ENCODE peak calls at places on chromosomes 11 and 22, in seven cellular contexts. One of them, this sample, is unnamed. For H3K27me3, the result is how much of the 10 kb centered on the place peaks cover.

GRCh38 chr22:21632237-21632895 is at the start of gene CCDC116:
- DNase-seq in right atrium auricular region: no peak
- DNase-seq in right cardiac atrium: peak
- DNase-seq in cardiac muscle cell: no peak
- DNase-seq in fibroblast of lung: no peak
- DNase-seq in osteoblast: peak
- DNase-seq in naive thymus-derived CD4-positive, alpha-beta T cell: peak
- DNase-seq in this sample: no peak

GRCh38 chr11:99406345-99406744 is 385.6 kb downstream of the CNTN5 start:
- DNase-seq in right atrium auricular region: no peak
- DNase-seq in right cardiac atrium: no peak
- DNase-seq in cardiac muscle cell: no peak
- DNase-seq in fibroblast of lung: no peak
- DNase-seq in osteoblast: no peak
- DNase-seq in naive thymus-derived CD4-positive, alpha-beta T cell: no peak
- DNase-seq in this sample: no peak

GRCh38 chr11:93904711-93905110 is 54.3 kb upstream of the VSTM5 start:
- DNase-seq in right atrium auricular region: no peak
- DNase-seq in right cardiac atrium: no peak
- DNase-seq in cardiac muscle cell: no peak
- DNase-seq in fibroblast of lung: no peak
- DNase-seq in osteoblast: no peak
- DNase-seq in naive thymus-derived CD4-positive, alpha-beta T cell: no peak
- DNase-seq in this sample: peak

GRCh38 chr22:37182101-37182948 is 5.7 kb downstream of the C1QTNF6 start:
- DNase-seq in right atrium auricular region: no peak
- DNase-seq in right cardiac atrium: peak
- DNase-seq in cardiac muscle cell: no peak
- DNase-seq in fibroblast of lung: no peak
- DNase-seq in osteoblast: peak
- DNase-seq in naive thymus-derived CD4-positive, alpha-beta T cell: no peak
- DNase-seq in this sample: no peak

GRCh38 chr11:87037450-87038234 is at the start of gene TMEM135:
- DNase-seq in right atrium auricular region: peak
- DNase-seq in right cardiac atrium: peak
- DNase-seq in cardiac muscle cell: peak
- DNase-seq in fibroblast of lung: peak
- DNase-seq in osteoblast: peak
- DNase-seq in naive thymus-derived CD4-positive, alpha-beta T cell: peak
- DNase-seq in this sample: peak

GRCh38 chr11:117851852-117852251 is 24.6 kb downstream of the FXYD6 start:
- DNase-seq in right atrium auricular region: peak
- DNase-seq in right cardiac atrium: no peak
- DNase-seq in cardiac muscle cell: peak
- DNase-seq in fibroblast of lung: no peak
- DNase-seq in osteoblast: peak
- DNase-seq in naive thymus-derived CD4-positive, alpha-beta T cell: no peak
- DNase-seq in this sample: no peak

GRCh38 chr22:19936513-19936912 is 5.1 kb upstream of the COMT start:
- DNase-seq in right atrium auricular region: no peak
- DNase-seq in right cardiac atrium: no peak
- DNase-seq in cardiac muscle cell: no peak
- DNase-seq in fibroblast of lung: no peak
- DNase-seq in osteoblast: no peak
- DNase-seq in naive thymus-derived CD4-positive, alpha-beta T cell: no peak
- DNase-seq in this sample: no peak

GRCh38 chr11:34004226-34004625 is 47.3 kb upstream of the CAPRIN1 start:
- DNase-seq in right atrium auricular region: no peak
- DNase-seq in right cardiac atrium: no peak
- DNase-seq in cardiac muscle cell: no peak
- DNase-seq in fibroblast of lung: no peak
- DNase-seq in osteoblast: no peak
- DNase-seq in naive thymus-derived CD4-positive, alpha-beta T cell: no peak
- DNase-seq in this sample: no peak

GRCh38 chr22:25012743-25013142 is 60.2 kb downstream of the KIAA1671 start:
- DNase-seq in right atrium auricular region: no peak
- DNase-seq in right cardiac atrium: no peak
- DNase-seq in cardiac muscle cell: no peak
- DNase-seq in fibroblast of lung: no peak
- DNase-seq in osteoblast: peak
- DNase-seq in naive thymus-derived CD4-positive, alpha-beta T cell: no peak
- DNase-seq in this sample: no peak

GRCh38 chr11:13668957-13669521 is 571 bp downstream of the FAR1 start:
- DNase-seq in right atrium auricular region: peak
- DNase-seq in right cardiac atrium: peak
- DNase-seq in cardiac muscle cell: peak
- DNase-seq in fibroblast of lung: peak
- DNase-seq in osteoblast: peak
- DNase-seq in naive thymus-derived CD4-positive, alpha-beta T cell: peak
- DNase-seq in this sample: peak

GRCh38 chr11:2691991-2692841 is 7.6 kb downstream of the KCNQ1OT1 start:
- DNase-seq in right atrium auricular region: no peak
- DNase-seq in right cardiac atrium: no peak
- DNase-seq in cardiac muscle cell: no peak
- DNase-seq in fibroblast of lung: no peak
- DNase-seq in osteoblast: peak
- DNase-seq in naive thymus-derived CD4-positive, alpha-beta T cell: no peak
- DNase-seq in this sample: peak

GRCh38 chr11:17604201-17604912 is 57.3 kb downstream of the OTOG start:
- DNase-seq in right atrium auricular region: peak
- DNase-seq in right cardiac atrium: no peak
- DNase-seq in cardiac muscle cell: no peak
- DNase-seq in fibroblast of lung: no peak
- DNase-seq in osteoblast: peak
- DNase-seq in naive thymus-derived CD4-positive, alpha-beta T cell: no peak
- DNase-seq in this sample: no peak

GRCh38 chr11:68839953-68840641 is 1.6 kb downstream of the CPT1A start:
- DNase-seq in right atrium auricular region: no peak
- DNase-seq in right cardiac atrium: no peak
- DNase-seq in cardiac muscle cell: peak
- DNase-seq in fibroblast of lung: no peak
- DNase-seq in osteoblast: no peak
- DNase-seq in naive thymus-derived CD4-positive, alpha-beta T cell: no peak
- DNase-seq in this sample: no peak

GRCh38 chr11:2301631-2302272 is at the start of the genes C11orf21 and TSPAN32:
- DNase-seq in right atrium auricular region: peak
- DNase-seq in right cardiac atrium: peak
- DNase-seq in cardiac muscle cell: peak
- DNase-seq in fibroblast of lung: peak
- DNase-seq in osteoblast: peak
- DNase-seq in naive thymus-derived CD4-positive, alpha-beta T cell: peak
- DNase-seq in this sample: peak

GRCh38 chr11:16239130-16240105 is 116.9 kb downstream of the SOX6 start:
- DNase-seq in right atrium auricular region: no peak
- DNase-seq in right cardiac atrium: no peak
- DNase-seq in cardiac muscle cell: no peak
- DNase-seq in fibroblast of lung: peak
- DNase-seq in osteoblast: no peak
- DNase-seq in naive thymus-derived CD4-positive, alpha-beta T cell: no peak
- DNase-seq in this sample: no peak

GRCh38 chr11:78033040-78033439 is 10.0 kb upstream of the KCTD14 start:
- DNase-seq in right atrium auricular region: no peak
- DNase-seq in right cardiac atrium: no peak
- DNase-seq in cardiac muscle cell: no peak
- DNase-seq in fibroblast of lung: no peak
- DNase-seq in osteoblast: no peak
- DNase-seq in naive thymus-derived CD4-positive, alpha-beta T cell: no peak
- DNase-seq in this sample: no peak

DNA sequence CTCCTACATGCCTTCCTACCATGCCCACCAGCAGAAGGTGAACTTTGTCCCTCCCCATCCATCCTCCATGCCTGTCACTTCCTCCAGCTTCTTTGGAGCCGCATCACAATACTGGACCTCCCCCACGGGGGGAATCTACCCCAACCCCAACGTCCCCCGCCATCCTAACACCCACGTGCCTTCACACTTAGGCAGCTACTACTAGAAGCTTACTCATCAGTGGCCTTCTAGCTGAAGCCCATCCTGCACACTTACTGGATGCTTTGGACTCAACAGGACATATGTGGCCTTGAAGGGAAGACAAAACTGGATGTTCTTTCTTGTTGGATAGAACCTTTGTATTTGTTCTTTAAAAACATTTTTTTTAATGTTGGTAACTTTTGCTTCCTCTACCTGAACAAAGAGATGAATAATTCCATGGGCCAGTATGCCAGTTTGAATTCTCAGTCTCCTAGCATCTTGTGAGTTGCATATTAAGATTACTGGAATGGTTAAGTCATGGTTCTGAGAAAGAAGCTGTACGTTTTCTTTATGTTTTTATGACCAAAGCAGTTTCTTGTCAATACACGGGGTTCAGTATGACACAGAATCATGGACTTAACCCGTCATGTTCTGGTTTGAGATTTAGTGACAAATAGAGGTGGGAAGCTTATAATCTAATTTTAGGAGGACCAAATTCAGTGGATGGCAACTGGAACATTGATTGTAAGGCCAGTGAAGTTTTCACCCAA is 56.1 kb downstream of the KCNJ1 start:
- DNase-seq in right atrium auricular region: no peak
- DNase-seq in right cardiac atrium: no peak
- DNase-seq in cardiac muscle cell: no peak
- DNase-seq in fibroblast of lung: no peak
- DNase-seq in osteoblast: no peak
- DNase-seq in naive thymus-derived CD4-positive, alpha-beta T cell: no peak
- DNase-seq in this sample: no peak
- H3K4me3 ChIP-seq in right atrium auricular region: no peak
- H3K4me3 ChIP-seq in right cardiac atrium: no peak
- H3K4me3 ChIP-seq in cardiac muscle cell: no peak
- H3K4me3 ChIP-seq in fibroblast of lung: no peak
- H3K4me3 ChIP-seq in osteoblast: no peak
- H3K4me3 ChIP-seq in naive thymus-derived CD4-positive, alpha-beta T cell: no peak
- H3K4me3 ChIP-seq in this sample: no peak

DNA sequence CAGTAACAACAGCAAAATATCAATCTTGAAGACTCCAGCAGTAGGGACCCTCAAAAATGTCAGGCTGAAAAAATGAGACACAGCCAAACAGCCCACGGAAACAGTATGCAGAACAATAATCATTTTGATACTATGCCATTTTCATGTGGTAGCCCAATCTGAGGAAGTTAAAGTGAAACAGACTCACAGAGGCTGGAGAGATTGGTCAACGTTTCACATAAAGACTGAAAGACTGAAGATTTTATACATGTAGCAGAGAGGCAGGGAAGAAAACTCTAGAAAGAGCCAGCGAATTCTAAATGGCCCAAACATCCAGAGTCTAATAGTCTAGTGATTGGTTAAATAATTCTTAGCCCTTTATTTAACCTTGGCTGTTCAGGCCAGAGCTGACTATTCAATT is 49.4 kb downstream of the MAML2 start:
- DNase-seq in right atrium auricular region: no peak
- DNase-seq in right cardiac atrium: no peak
- DNase-seq in cardiac muscle cell: peak
- DNase-seq in fibroblast of lung: peak
- DNase-seq in osteoblast: no peak
- DNase-seq in naive thymus-derived CD4-positive, alpha-beta T cell: no peak
- DNase-seq in this sample: no peak
- H3K27ac ChIP-seq in right atrium auricular region: peak
- H3K27ac ChIP-seq in right cardiac atrium: no peak
- H3K27ac ChIP-seq in cardiac muscle cell: no peak
- H3K27ac ChIP-seq in fibroblast of lung: no peak
- H3K27ac ChIP-seq in osteoblast: peak
- H3K27ac ChIP-seq in naive thymus-derived CD4-positive, alpha-beta T cell: no peak
- H3K27ac ChIP-seq in this sample: no peak

GRCh38 chr11:22668005-22668796 is 1.8 kb downstream of the GAS2 start:
- DNase-seq in right atrium auricular region: no peak
- DNase-seq in right cardiac atrium: no peak
- DNase-seq in cardiac muscle cell: no peak
- DNase-seq in fibroblast of lung: no peak
- DNase-seq in osteoblast: peak
- DNase-seq in naive thymus-derived CD4-positive, alpha-beta T cell: no peak
- DNase-seq in this sample: no peak

GRCh38 chr11:22670803-22671202 is 4.4 kb downstream of the GAS2 start:
- DNase-seq in right atrium auricular region: no peak
- DNase-seq in right cardiac atrium: no peak
- DNase-seq in cardiac muscle cell: peak
- DNase-seq in fibroblast of lung: peak
- DNase-seq in osteoblast: peak
- DNase-seq in naive thymus-derived CD4-positive, alpha-beta T cell: no peak
- DNase-seq in this sample: no peak

GRCh38 chr11:22666700-22667439 is 459 bp downstream of the GAS2 start:
- DNase-seq in right atrium auricular region: no peak
- DNase-seq in right cardiac atrium: peak
- DNase-seq in cardiac muscle cell: peak
- DNase-seq in fibroblast of lung: peak
- DNase-seq in osteoblast: no peak
- DNase-seq in naive thymus-derived CD4-positive, alpha-beta T cell: peak
- DNase-seq in this sample: peak

GRCh38 chr11:22669368-22669767 is 3.0 kb downstream of the GAS2 start:
- DNase-seq in right atrium auricular region: no peak
- DNase-seq in right cardiac atrium: no peak
- DNase-seq in cardiac muscle cell: no peak
- DNase-seq in fibroblast of lung: no peak
- DNase-seq in osteoblast: no peak
- DNase-seq in naive thymus-derived CD4-positive, alpha-beta T cell: no peak
- DNase-seq in this sample: no peak

DNA sequence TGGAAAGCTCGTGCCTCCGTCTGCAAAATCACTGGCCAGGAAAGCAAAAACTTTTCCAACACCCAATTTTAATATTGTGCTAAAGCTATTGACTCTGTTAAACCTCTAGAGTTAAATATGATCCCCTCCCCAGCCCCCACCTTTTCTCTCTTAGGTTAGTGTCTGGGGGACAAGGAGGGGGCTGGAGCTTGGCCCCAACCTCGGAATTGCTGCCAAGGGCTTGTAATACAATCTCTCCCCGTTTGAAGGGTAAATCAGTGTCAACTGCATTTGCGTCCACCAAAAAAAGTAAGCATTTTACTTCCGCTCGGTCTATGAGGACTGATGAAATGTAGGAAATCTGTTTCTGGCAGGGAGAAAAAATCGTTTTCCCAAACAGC is at the start of gene GAS2:
- DNase-seq in right atrium auricular region: no peak
- DNase-seq in right cardiac atrium: peak
- DNase-seq in cardiac muscle cell: peak
- DNase-seq in fibroblast of lung: peak
- DNase-seq in osteoblast: peak
- DNase-seq in naive thymus-derived CD4-positive, alpha-beta T cell: no peak
- DNase-seq in this sample: no peak
- H3K27me3 ChIP-seq in right atrium auricular region: under half
- H3K27me3 ChIP-seq in right cardiac atrium: under half
- H3K27me3 ChIP-seq in cardiac muscle cell: under half
- H3K27me3 ChIP-seq in fibroblast of lung: under half
- H3K27me3 ChIP-seq in osteoblast: under half
- H3K27me3 ChIP-seq in naive thymus-derived CD4-positive, alpha-beta T cell: under half
- H3K27me3 ChIP-seq in this sample: under half

GRCh38 chr11:126284829-126285228 is 1.9 kb downstream of the TIRAP start:
- DNase-seq in right atrium auricular region: peak
- DNase-seq in right cardiac atrium: peak
- DNase-seq in cardiac muscle cell: peak
- DNase-seq in fibroblast of lung: peak
- DNase-seq in osteoblast: peak
- DNase-seq in naive thymus-derived CD4-positive, alpha-beta T cell: peak
- DNase-seq in this sample: no peak
- H3K4me3 ChIP-seq in right atrium auricular region: no peak
- H3K4me3 ChIP-seq in right cardiac atrium: no peak
- H3K4me3 ChIP-seq in cardiac muscle cell: no peak
- H3K4me3 ChIP-seq in fibroblast of lung: no peak
- H3K4me3 ChIP-seq in osteoblast: no peak
- H3K4me3 ChIP-seq in naive thymus-derived CD4-positive, alpha-beta T cell: no peak
- H3K4me3 ChIP-seq in this sample: no peak

GRCh38 chr22:44037519-44038370 is 13.6 kb downstream of the PARVB start:
- DNase-seq in right atrium auricular region: peak
- DNase-seq in right cardiac atrium: no peak
- DNase-seq in cardiac muscle cell: peak
- DNase-seq in fibroblast of lung: peak
- DNase-seq in osteoblast: peak
- DNase-seq in naive thymus-derived CD4-positive, alpha-beta T cell: no peak
- DNase-seq in this sample: peak
- H3K27ac ChIP-seq in right atrium auricular region: peak
- H3K27ac ChIP-seq in right cardiac atrium: peak
- H3K27ac ChIP-seq in cardiac muscle cell: no peak
- H3K27ac ChIP-seq in fibroblast of lung: peak
- H3K27ac ChIP-seq in osteoblast: peak
- H3K27ac ChIP-seq in naive thymus-derived CD4-positive, alpha-beta T cell: no peak
- H3K27ac ChIP-seq in this sample: no peak